ENCODE peak calls at places on chromosome 4, in eight cellular contexts. P is putamen; K is effector memory CD4-positive, alpha-beta T cell; C is aorta; E is NCI-H1092 treated with DMSO at 0.1 percent for 48 hours; Z is Daoy; N is IMR-90; Q is lower lobe of right lung. L is an unnamed sample.

GRCh38 chr4:111761531-111761930 is 383.7 kb upstream of the FAM241A start:
- DNase-seq in Q (no peak), Z (no peak), N (no peak), P (no peak), K (no peak), C (no peak), E (no peak), L (no peak)

GRCh38 chr4:128468485-128468989 is 180.9 kb upstream of the PGRMC2 start:
- DNase-seq in N (peak), Z (peak), E (peak), K (no peak), C (no peak), P (peak), Q (no peak), L (peak)

GRCh38 chr4:82905205-82905604 is 4.7 kb downstream of the THAP9 start:
- DNase-seq in Z (peak), C (no peak), Q (no peak), K (no peak), E (no peak), P (no peak), N (peak), L (no peak)

GRCh38 chr4:113435893-113436292 is 325.6 kb downstream of the CAMK2D start:
- DNase-seq in K (no peak), Z (peak), N (peak), Q (no peak), E (peak), C (no peak), P (peak), L (no peak)

GRCh38 chr4:23774932-23775331 is 114.9 kb downstream of the PPARGC1A start:
- DNase-seq in Z (no peak), C (no peak), N (no peak), E (no peak), K (no peak), Q (no peak), P (peak), L (no peak)

GRCh38 chr4:87911252-87911774 is 64.2 kb upstream of the SPP1 start:
- DNase-seq in P (peak), Q (no peak), C (no peak), E (no peak), Z (no peak), N (no peak), K (no peak), L (peak)

GRCh38 chr4:166501941-166502382 is 628.9 kb downstream of the TLL1 start:
- DNase-seq in P (no peak), E (no peak), Q (no peak), K (no peak), C (no peak), N (no peak), Z (peak), L (peak)

GRCh38 chr4:120692964-120693363 is 229.6 kb downstream of the PRDM5 start:
- DNase-seq in Q (no peak), K (no peak), P (no peak), C (no peak), N (peak), E (no peak), Z (peak), L (no peak)

L was measured in globus pallidus.